ENCODE peak calls at places on chromosomes 7 and 10, in six cellular contexts. J is choroid plexus epithelial cell; D is CD4-positive, alpha-beta T cell; I is brain microvascular endothelial cell; E is epithelial cell of esophagus; S is mesothelial cell of epicardium. Q is an unnamed sample.

GRCh38 chr10:125411724-125412123 is 251.4 kb upstream of the CTBP2 start:
- DNase-seq in J (peak), D (no peak), I (peak), E (peak), S (no peak), Q (no peak)

GRCh38 chr7:139583826-139584553 is 60.5 kb downstream of the CLEC2L start:
- DNase-seq in J (no peak), D (peak), I (no peak), E (no peak), S (no peak), Q (no peak)

GRCh38 chr10:86099542-86100334 is 266.9 kb downstream of the GRID1 start:
- DNase-seq in J (no peak), D (no peak), I (no peak), E (no peak), S (no peak), Q (no peak)

GRCh38 chr7:43872401-43873165 is 3.3 kb upstream of the MRPS24 start:
- DNase-seq in J (peak), D (no peak), I (peak), E (peak), S (no peak), Q (no peak)

GRCh38 chr10:43111921-43112607 is 26.2 kb upstream of the CSGALNACT2 start:
- DNase-seq in J (no peak), D (no peak), I (no peak), E (no peak), S (no peak), Q (no peak)

GRCh38 chr10:125871341-125871740 is 9.8 kb downstream of the DHX32 start:
- DNase-seq in J (peak), D (no peak), I (no peak), E (no peak), S (no peak), Q (no peak)

GRCh38 chr7:87497482-87497881 is 22.0 kb upstream of the ABCB4 start:
- DNase-seq in J (no peak), D (no peak), I (no peak), E (no peak), S (no peak), Q (no peak)

GRCh38 chr7:27221201-27221797 is 21.3 kb upstream of the EVX1 start:
- DNase-seq in J (no peak), D (no peak), I (no peak), E (peak), S (no peak), Q (no peak)

GRCh38 chr7:77439572-77439971 is 23.4 kb upstream of the GSAP start:
- DNase-seq in J (peak), D (no peak), I (no peak), E (peak), S (no peak), Q (no peak)

GRCh38 chr7:1669954-1670893 is at the start of gene ELFN1:
- DNase-seq in J (no peak), D (peak), I (no peak), E (peak), S (peak), Q (peak)

GRCh38 chr10:132387723-132388210 is 9.2 kb upstream of the PWWP2B start:
- DNase-seq in J (peak), D (peak), I (peak), E (peak), S (peak), Q (peak)

DNA sequence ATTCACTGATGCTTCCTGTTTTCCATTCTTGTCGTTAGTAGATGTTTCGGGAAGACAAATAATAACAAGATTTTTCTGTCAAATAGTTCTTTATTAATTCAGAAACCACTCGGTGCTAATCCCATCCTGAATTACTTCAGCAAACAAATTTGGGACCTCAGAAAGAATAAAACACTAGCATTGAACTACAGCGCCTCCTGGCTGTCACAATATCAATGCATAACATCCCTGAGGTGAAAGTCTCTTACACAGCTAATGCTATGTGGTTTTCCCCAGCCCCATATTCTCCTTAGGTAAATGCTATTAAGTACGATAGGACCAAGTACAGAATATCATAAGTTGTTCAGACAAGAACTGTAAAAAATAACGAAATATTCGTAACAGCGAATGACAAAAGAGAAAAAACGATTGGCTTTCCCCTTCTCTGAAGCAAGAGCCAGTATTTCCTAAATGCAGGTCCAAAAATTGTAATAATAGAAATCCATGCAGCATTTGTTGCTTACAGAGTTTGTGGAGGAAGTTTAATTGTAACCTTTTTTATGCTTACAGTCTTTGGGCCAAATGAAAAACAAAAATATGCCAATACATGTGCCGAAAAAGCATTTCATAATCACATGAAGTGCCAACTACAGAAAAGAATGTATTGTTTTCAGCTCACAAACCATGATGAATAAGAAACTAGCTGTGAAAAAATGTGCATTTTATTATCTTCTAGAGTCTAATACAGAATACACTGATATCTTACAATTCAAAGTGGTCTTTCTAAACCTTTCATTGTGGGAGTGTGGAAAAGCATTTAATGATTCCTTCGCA is 47.3 kb downstream of the MYPN start:
- DNase-seq in J (peak), D (peak), I (peak), E (peak), S (no peak), Q (no peak)
- TF ChIP-seq CTCF in J (peak), D (peak), I (peak), E (peak), S (peak), Q (no peak)

GRCh38 chr10:11959966-11960365 is 82.6 kb downstream of the UPF2 start:
- DNase-seq in J (no peak), D (no peak), I (no peak), E (no peak), S (no peak), Q (no peak)
- TF ChIP-seq CTCF in J (no peak), D (no peak), I (no peak), E (no peak), S (no peak), Q (no peak)

DNA sequence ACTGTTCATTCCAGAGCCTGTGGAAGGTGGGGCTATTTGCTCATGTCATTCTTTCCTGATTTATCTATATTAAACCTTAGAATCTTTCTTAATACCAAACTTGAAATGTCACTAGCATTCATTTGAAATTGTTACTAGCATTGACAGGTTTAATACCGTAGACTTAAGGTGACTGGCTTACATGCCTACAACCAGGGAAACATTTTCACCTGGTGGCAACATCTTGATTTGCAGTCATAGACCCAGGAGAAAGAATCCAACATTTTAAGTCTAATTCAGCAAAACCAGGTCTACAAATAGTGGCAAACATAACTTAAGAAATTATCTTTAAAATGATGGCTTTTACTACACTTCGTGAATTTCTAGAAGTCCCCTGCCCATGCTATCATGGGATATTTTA is 353.7 kb downstream of the HTR7 start:
- DNase-seq in J (no peak), D (no peak), I (no peak), E (no peak), S (no peak), Q (no peak)
- TF ChIP-seq CTCF in J (no peak), D (no peak), I (no peak), E (no peak), S (no peak), Q (no peak)

DNA sequence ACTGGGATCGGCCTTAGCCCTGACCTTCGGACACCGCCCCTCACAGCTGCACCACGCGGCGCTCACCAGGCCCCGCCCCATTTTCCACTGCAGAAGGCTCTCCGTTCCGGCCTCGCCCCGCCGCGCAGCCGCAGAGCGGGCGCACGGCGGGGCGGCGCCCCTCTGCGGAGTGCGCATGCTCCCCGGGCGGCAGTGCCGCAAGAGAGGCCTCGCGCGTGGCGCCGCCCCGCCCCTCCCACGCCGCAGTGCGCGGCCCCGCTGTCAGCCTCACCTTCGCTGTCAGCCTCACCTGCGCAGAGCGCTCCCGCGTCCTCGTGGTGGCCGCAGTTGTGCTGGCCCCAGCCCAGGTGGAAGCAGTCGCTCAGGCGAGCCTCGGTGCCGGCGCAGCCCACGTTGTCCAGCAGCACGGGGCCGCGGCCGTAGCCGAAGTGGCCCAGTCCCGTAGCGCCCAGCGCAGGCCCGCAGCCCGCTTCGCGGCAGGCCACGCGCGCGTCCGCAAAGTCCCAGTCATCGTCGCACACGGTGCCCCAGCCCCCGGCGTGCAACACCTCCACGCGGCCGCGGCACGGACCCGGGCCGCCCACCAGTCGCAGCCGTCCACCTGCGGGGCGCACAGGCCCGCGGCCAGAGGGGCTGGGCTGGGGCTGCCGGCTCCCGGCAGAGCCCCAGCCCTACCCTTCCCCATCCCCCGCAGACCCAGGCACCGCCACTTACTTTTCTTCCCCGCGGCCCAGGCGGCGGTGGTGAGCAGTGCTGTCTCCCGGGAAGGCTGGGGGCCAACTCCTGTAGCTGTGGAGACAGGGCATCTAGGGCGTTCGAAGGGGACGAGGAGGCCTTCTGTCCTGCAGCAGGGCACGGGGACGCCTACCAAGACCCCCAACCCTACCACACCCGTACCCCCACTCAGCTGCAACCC is 16.1 kb downstream of the SSC4D start:
- DNase-seq in J (peak), D (peak), I (peak), E (peak), S (peak), Q (peak)
- TF ChIP-seq CTCF in J (no peak), D (no peak), I (peak), E (no peak), S (no peak), Q (no peak)

GRCh38 chr10:70255329-70256299 is 22.4 kb upstream of the PPA1 start:
- DNase-seq in J (no peak), D (no peak), I (no peak), E (peak), S (no peak), Q (no peak)
- TF ChIP-seq CTCF in J (peak), D (no peak), I (peak), E (no peak), S (no peak), Q (no peak)

GRCh38 chr10:34437897-34438296 is 377.2 kb downstream of the PARD3 start:
- DNase-seq in J (no peak), D (no peak), I (no peak), E (no peak), S (no peak), Q (no peak)
- TF ChIP-seq CTCF in J (no peak), D (no peak), I (no peak), E (no peak), S (no peak), Q (no peak)

Q was measured in activated B cell treated with CpG ODN at 0.5 μM for 24 hours.